ENCODE peak calls at places on chromosomes 12 and 14, in seven cellular contexts. I, X, A, O, H, Y and B are unnamed samples.
A peak's percentile ranks its signal among the peaks of the same experiment; 100 is the strongest.

GRCh38 chr12:46518184-46518583 is 145.6 kb upstream of the SLC38A2 start:
- DNase-seq in I (no peak), X (no peak), A (no peak), O (no peak), H (no peak), Y (no peak), B (no peak)

GRCh38 chr14:60003991-60004390 is 84.0 kb downstream of the LRRC9 start:
- DNase-seq in I (no peak), X (no peak), A (no peak), O (no peak), H (no peak), Y (no peak), B (no peak)

GRCh38 chr12:58306266-58306995 is 365.1 kb downstream of the ATP23 start:
- DNase-seq in I (no peak), X (peak; percentile 72), A (no peak), O (no peak), H (no peak), Y (no peak), B (no peak)

GRCh38 chr12:65306229-65306602 is 27.7 kb downstream of the MSRB3 start:
- DNase-seq in I (no peak), X (no peak), A (no peak), O (no peak), H (no peak), Y (no peak), B (no peak)

GRCh38 chr12:65925626-65926025 is 101.3 kb downstream of the HMGA2 start:
- DNase-seq in I (no peak), X (no peak), A (no peak), O (no peak), H (no peak), Y (no peak), B (no peak)

GRCh38 chr12:124125472-124125871 is 152.5 kb downstream of the ZNF664 start:
- DNase-seq in I (no peak), X (no peak), A (no peak), O (no peak), H (no peak), Y (no peak), B (no peak)

GRCh38 chr14:75884198-75884611 is 97.6 kb downstream of the TGFB3 start:
- DNase-seq in I (no peak), X (peak; percentile 24), A (no peak), O (no peak), H (no peak), Y (peak; percentile 24), B (no peak)

GRCh38 chr14:99479903-99480855 is 480 bp downstream of the SETD3 start:
- DNase-seq in I (peak; percentile 48), X (peak; percentile 50), A (peak; percentile 85), O (peak; percentile 89), H (peak; percentile 68), Y (peak; percentile 69), B (peak; percentile 27)

GRCh38 chr12:92585106-92585775 is 117.5 kb upstream of the PLEKHG7 start:
- DNase-seq in I (no peak), X (no peak), A (no peak), O (no peak), H (no peak), Y (no peak), B (no peak)

GRCh38 chr12:82527165-82527780 is 159.4 kb upstream of the TMTC2 start:
- DNase-seq in I (peak; percentile 55), X (peak; percentile 63), A (no peak), O (no peak), H (no peak), Y (peak; percentile 49), B (no peak)

GRCh38 chr12:27226319-27226984 is 17.6 kb upstream of the STK38L start:
- DNase-seq in I (no peak), X (no peak), A (no peak), O (no peak), H (no peak), Y (no peak), B (no peak)

GRCh38 chr12:116196752-116197718 is 80.5 kb downstream of the MED13L start:
- DNase-seq in I (no peak), X (no peak), A (no peak), O (no peak), H (no peak), Y (no peak), B (no peak)

GRCh38 chr12:1634590-1635191 is 5.7 kb downstream of the WNT5B start:
- DNase-seq in I (no peak), X (peak; percentile 86), A (peak; percentile 86), O (peak; percentile 93), H (peak; percentile 75), Y (peak; percentile 88), B (peak; percentile 46)

GRCh38 chr12:26281320-26281719 is 85.9 kb downstream of the SSPN start:
- DNase-seq in I (no peak), X (no peak), A (no peak), O (no peak), H (no peak), Y (no peak), B (no peak)

GRCh38 chr14:54348001-54348611 is 48.7 kb upstream of the CDKN3 start:
- DNase-seq in I (peak; percentile 69), X (peak; percentile 90), A (no peak), O (no peak), H (no peak), Y (peak; percentile 75), B (no peak)

GRCh38 chr14:101478096-101478495 is 83.2 kb upstream of the DIO3 start:
- DNase-seq in I (no peak), X (no peak), A (peak; percentile 62), O (no peak), H (no peak), Y (no peak), B (no peak)

GRCh38 chr12:115103884-115104883 is 420.2 kb upstream of the TBX3 start:
- DNase-seq in I (no peak), X (peak; percentile 4), A (no peak), O (no peak), H (no peak), Y (peak; percentile 63), B (no peak)

GRCh38 chr12:53062977-53063707 is 13.3 kb downstream of the TNS2 start:
- DNase-seq in I (no peak), X (peak; percentile 43), A (peak; percentile 72), O (peak; percentile 53), H (no peak), Y (no peak), B (no peak)

GRCh38 chr14:61632401-61633195 is 62.7 kb upstream of the HIF1A start:
- DNase-seq in I (no peak), X (no peak), A (no peak), O (no peak), H (no peak), Y (no peak), B (no peak)

GRCh38 chr14:51535443-51536044 is 116.2 kb upstream of the FRMD6 start:
- DNase-seq in I (no peak), X (peak; percentile 90), A (no peak), O (no peak), H (no peak), Y (no peak), B (no peak)

GRCh38 chr14:104249092-104249491 is 110.7 kb downstream of the KIF26A start:
- DNase-seq in I (no peak), X (no peak), A (peak; percentile 51), O (peak; percentile 68), H (no peak), Y (no peak), B (no peak)

GRCh38 chr12:2075558-2076195 is 22.9 kb downstream of the CACNA1C start:
- DNase-seq in I (no peak), X (no peak), A (peak; percentile 94), O (no peak), H (no peak), Y (no peak), B (no peak)

DNA sequence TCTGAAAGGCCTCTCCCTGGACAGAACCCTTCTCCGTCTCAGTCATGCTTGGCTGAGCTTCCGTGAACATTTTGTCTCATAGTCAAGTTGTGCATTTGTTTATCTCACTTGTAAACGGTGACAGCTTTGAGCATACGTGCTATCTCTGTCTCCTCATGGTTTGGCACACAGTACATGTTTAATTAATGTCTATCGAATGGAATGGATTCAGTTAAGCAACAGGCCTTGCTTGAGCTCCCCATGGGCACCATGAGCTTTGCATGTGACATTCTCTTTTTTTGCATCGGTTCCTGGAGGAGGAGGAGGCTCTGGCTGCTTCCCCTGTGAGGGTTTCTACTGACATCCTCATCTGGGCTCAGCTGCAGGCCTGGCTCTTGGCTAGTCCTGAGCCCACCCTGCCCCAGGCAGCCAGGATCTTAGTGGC is 80.0 kb downstream of the PRIMA1 start:
- DNase-seq in I (no peak), X (no peak), A (no peak), O (no peak), H (peak; percentile 22), Y (no peak), B (no peak)
- H3K36me3 ChIP-seq in I (no peaks in the 10 kb centered on the region), X (no peaks in the 10 kb centered on the region), A (no peaks in the 10 kb centered on the region), O (no peaks in the 10 kb centered on the region), H (no peaks in the 10 kb centered on the region), Y (no peaks in the 10 kb centered on the region), B (no peaks in the 10 kb centered on the region)

GRCh38 chr12:32743264-32743663 is 12.4 kb downstream of the YARS2 start:
- DNase-seq in I (no peak), X (no peak), A (no peak), O (no peak), H (no peak), Y (no peak), B (no peak)
- H3K36me3 ChIP-seq in I (peaks cover 98% of the 10 kb centered on the region), X (peaks cover 29% of the 10 kb centered on the region), A (peaks cover 90% of the 10 kb centered on the region), O (peaks cover 99% of the 10 kb centered on the region), H (peaks cover 13% of the 10 kb centered on the region), Y (peaks cover 4% of the 10 kb centered on the region), B (peaks cover 25% of the 10 kb centered on the region)

GRCh38 chr12:132033627-132034026 is 83.9 kb downstream of the EP400 start:
- DNase-seq in I (no peak), X (no peak), A (no peak), O (no peak), H (no peak), Y (no peak), B (no peak)

GRCh38 chr12:132028111-132028510 is 78.4 kb downstream of the EP400 start:
- DNase-seq in I (no peak), X (no peak), A (no peak), O (no peak), H (no peak), Y (no peak), B (no peak)

GRCh38 chr12:132027636-132028035 is 77.9 kb downstream of the EP400 start:
- DNase-seq in I (no peak), X (no peak), A (no peak), O (no peak), H (no peak), Y (no peak), B (no peak)

GRCh38 chr12:132029503-132030300 is 80.0 kb downstream of the EP400 start:
- DNase-seq in I (no peak), X (peak; percentile 97), A (no peak), O (no peak), H (no peak), Y (peak; percentile 46), B (no peak)

GRCh38 chr12:132030367-132031038 is 80.8 kb downstream of the EP400 start:
- DNase-seq in I (no peak), X (peak; percentile 66), A (no peak), O (no peak), H (no peak), Y (no peak), B (no peak)
- H3K36me3 ChIP-seq in I (peaks cover 100% of the 10 kb centered on the region), X (peaks cover 83% of the 10 kb centered on the region), A (peaks cover 97% of the 10 kb centered on the region), O (peaks cover 100% of the 10 kb centered on the region), H (peaks cover 72% of the 10 kb centered on the region), Y (peaks cover 22% of the 10 kb centered on the region), B (peaks cover 72% of the 10 kb centered on the region)

DNA sequence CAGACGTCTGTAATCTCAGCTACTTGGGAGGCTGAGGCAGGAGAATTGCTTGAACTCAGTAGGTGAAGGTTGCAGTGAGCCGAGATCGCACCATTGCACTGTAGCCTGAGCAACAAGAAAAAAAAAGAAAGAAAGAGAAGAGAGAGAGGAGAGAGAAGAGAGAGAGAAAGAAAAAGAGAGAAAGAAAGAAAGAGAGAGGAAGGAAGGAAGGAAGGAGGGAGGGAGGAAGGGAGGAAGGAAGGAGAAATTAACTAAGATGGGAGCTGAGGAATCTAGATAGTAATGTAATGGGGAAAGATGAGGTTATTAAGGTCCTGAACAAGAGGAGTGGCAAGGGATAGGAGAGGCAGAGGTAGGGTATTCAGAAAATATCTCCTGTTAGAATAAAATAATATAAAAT is 17.4 kb upstream of the SGPP1 start:
- DNase-seq in I (no peak), X (no peak), A (no peak), O (no peak), H (no peak), Y (no peak), B (no peak)
- H3K36me3 ChIP-seq in I (no peaks in the 10 kb centered on the region), X (no peaks in the 10 kb centered on the region), A (no peaks in the 10 kb centered on the region), O (no peaks in the 10 kb centered on the region), H (no peaks in the 10 kb centered on the region), Y (no peaks in the 10 kb centered on the region), B (no peaks in the 10 kb centered on the region)